ENCODE peak calls at places on chromosomes 11 and 22, in ten cellular contexts. O is HFF-Myc, B is stomach, I is psoas muscle, A is fibroblast of villous mesenchyme, S is PC-9, E is A549, U is cardiac fibroblast, W is IMR-90, Y is natural killer cell. V is an unnamed sample.

GRCh38 chr11:34149786-34150185 is 44.4 kb downstream of the NAT10 start:
- DNase-seq in I (no peak), Y (no peak), B (no peak), W (no peak), S (no peak), E (peak), A (no peak), U (peak), O (no peak), V (no peak)

GRCh38 chr22:49365910-49366309 is 461.8 kb downstream of the BRD1 start:
- DNase-seq in W (no peak), O (no peak), B (peak), Y (no peak), U (no peak), S (no peak), I (no peak), E (no peak), A (no peak), V (no peak)

GRCh38 chr11:89498845-89499448 is 7.8 kb upstream of the NOX4 start:
- DNase-seq in O (no peak), I (no peak), Y (no peak), W (no peak), B (no peak), E (peak), U (no peak), A (no peak), S (no peak), V (no peak)

GRCh38 chr22:46146329-46146728 is 4.0 kb upstream of the PPARA start:
- DNase-seq in I (no peak), W (no peak), S (no peak), Y (no peak), E (no peak), O (no peak), B (no peak), A (no peak), U (no peak), V (no peak)

GRCh38 chr11:79314906-79315689 is 125.7 kb downstream of the TENM4 start:
- DNase-seq in B (no peak), W (peak), U (peak), Y (no peak), E (no peak), A (no peak), S (no peak), O (no peak), I (no peak), V (no peak)

GRCh38 chr22:37953062-37953436 is 352 bp downstream of the C22orf23 start:
- DNase-seq in A (no peak), W (no peak), O (no peak), U (no peak), S (peak), Y (no peak), I (peak), B (no peak), E (no peak), V (no peak)

GRCh38 chr11:62602141-62603071 is 741 bp upstream of the MTA2 start:
- DNase-seq in S (no peak), E (peak), W (peak), I (peak), B (peak), Y (no peak), A (peak), U (peak), O (no peak), V (no peak)

GRCh38 chr22:31187627-31188026 is 24.5 kb upstream of the LIMK2 start:
- DNase-seq in W (no peak), Y (no peak), A (no peak), E (no peak), S (no peak), B (no peak), O (no peak), U (no peak), I (no peak), V (no peak)

GRCh38 chr11:74611369-74611861 is 19.0 kb downstream of the POLD3 start:
- DNase-seq in E (peak), Y (no peak), U (peak), W (peak), I (no peak), O (no peak), B (no peak), A (peak), S (peak), V (no peak)

GRCh38 chr11:44816761-44817160 is 90.0 kb downstream of the TSPAN18 start:
- DNase-seq in U (peak), S (no peak), Y (no peak), W (no peak), O (no peak), I (no peak), B (no peak), E (no peak), A (no peak), V (no peak)

GRCh38 chr22:33625959-33626358 is 294.3 kb downstream of the LARGE1 start:
- DNase-seq in A (no peak), E (no peak), W (no peak), U (no peak), S (no peak), B (no peak), I (no peak), Y (no peak), O (no peak), V (no peak)

GRCh38 chr11:125494987-125495725 is 909 bp downstream of the FEZ1 start:
- DNase-seq in S (no peak), E (no peak), Y (peak), U (peak), I (peak), B (no peak), A (peak), O (no peak), W (peak), V (peak)

GRCh38 chr11:3207530-3208189 is 11.0 kb downstream of the MRGPRG start:
- DNase-seq in S (no peak), E (no peak), A (no peak), O (no peak), U (no peak), W (no peak), Y (no peak), B (no peak), I (peak), V (no peak)

GRCh38 chr11:102155676-102156075 is 45.4 kb downstream of the YAP1 start:
- DNase-seq in S (no peak), W (peak), B (no peak), U (no peak), E (no peak), Y (no peak), A (no peak), I (no peak), O (no peak), V (no peak)

GRCh38 chr11:63978551-63979235 is 4.3 kb downstream of the COX8A start:
- DNase-seq in O (no peak), E (no peak), A (no peak), U (no peak), I (no peak), Y (no peak), B (no peak), W (no peak), S (no peak), V (no peak)

GRCh38 chr11:63979426-63979825 is 5.0 kb downstream of the COX8A start:
- DNase-seq in E (no peak), Y (no peak), B (no peak), W (no peak), I (no peak), O (no peak), A (no peak), S (no peak), U (no peak), V (no peak)

GRCh38 chr11:63970902-63971301 is 3.5 kb upstream of the COX8A start:
- DNase-seq in O (no peak), W (no peak), B (no peak), E (no peak), I (no peak), A (no peak), S (no peak), Y (no peak), U (no peak), V (no peak)

DNA sequence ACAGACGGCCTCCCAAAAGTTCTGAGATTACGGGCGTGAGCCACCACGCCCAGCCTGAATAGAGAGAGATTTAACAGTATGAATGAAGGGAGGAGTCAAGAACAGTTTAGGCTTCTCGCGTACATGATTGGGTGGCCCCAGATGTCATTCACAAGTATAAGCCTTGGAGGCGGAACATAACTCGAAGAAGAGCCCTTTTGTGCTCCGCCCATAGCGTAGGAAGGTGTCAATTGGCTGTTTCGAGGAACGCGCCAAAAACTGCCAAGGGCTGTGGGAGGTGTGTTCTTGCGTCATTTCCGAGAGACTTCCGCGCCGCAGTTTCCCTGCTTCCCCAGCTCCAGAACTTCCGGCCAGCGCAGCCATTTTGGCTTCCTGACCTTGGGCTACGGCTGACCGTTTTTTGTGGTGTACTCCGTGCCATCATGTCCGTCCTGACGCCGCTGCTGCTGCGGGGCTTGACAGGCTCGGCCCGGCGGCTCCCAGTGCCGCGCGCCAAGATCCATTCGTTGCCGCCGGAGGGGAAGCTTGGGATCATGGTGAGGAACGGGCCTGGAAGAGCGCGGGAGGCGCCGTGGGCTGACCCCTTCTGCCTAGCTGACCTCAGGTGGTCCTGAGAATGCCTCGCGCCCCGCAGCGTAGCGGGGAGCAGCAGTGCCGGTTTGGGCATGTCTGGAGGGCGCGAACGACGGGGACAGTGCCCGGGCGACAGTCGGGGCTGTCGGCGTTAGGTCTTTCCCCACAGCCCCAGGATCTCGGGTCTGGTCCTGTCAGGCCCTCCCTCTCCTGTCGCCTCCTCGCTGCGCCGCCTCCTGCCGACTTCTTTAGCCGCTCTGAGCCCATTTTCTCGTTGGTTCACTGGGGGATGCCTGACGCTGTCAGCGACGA is at the start of gene COX8A:
- DNase-seq in A (peak), S (peak), Y (peak), W (peak), I (peak), U (peak), B (peak), O (peak), E (peak), V (peak)
- TF ChIP-seq CTCF in A (peak), S (no peak), Y (no peak), W (peak), I (no peak), U (no peak), B (no peak), O (no peak), E (no peak), V (peak)

GRCh38 chr22:50641696-50642607 is 14.0 kb upstream of the ARSA start:
- DNase-seq in Y (no peak), I (no peak), O (no peak), A (peak), B (no peak), W (peak), E (no peak), S (no peak), U (peak), V (peak)
- TF ChIP-seq CTCF in Y (no peak), I (no peak), O (peak), A (peak), B (no peak), W (peak), E (no peak), S (no peak), U (peak), V (no peak)

GRCh38 chr11:124329787-124330478 is 9.9 kb upstream of the OR8D2 start:
- DNase-seq in I (no peak), S (no peak), O (no peak), B (no peak), E (no peak), U (peak), Y (no peak), W (peak), A (peak), V (no peak)
- TF ChIP-seq CTCF in I (no peak), S (no peak), O (no peak), B (no peak), E (no peak), U (no peak), Y (no peak), W (peak), A (no peak), V (no peak)

DNA sequence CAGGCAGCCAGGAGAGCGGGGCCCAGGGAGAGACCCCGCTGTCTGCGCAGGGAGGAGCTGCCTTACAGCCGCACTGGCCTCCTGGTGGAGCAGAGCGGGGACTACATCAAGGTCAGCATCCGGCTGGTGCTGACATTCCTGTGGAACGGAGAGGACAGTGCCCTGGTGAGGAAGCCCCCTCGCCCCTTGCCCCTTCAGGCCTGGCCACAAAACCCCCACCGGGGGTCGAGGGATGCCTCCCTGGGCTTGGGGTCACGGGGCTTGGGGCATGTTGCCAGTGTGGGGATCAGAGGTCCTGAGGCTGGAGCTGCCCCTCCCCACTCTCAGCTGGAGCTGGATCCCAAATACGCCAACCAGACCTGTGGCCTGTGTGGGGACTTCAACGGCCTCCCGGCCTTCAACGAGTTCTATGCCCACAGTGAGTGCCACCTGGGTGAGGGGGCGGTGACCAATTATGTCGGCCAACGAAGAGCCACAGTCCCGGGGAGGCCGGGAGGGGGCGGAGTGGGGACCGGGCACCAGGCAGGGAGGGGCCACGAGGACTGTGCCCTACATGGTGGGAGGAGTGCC is 4.2 kb downstream of the MUC5B start:
- DNase-seq in W (peak), E (peak), Y (no peak), I (peak), O (no peak), A (no peak), U (no peak), S (no peak), B (no peak), V (peak)
- TF ChIP-seq CTCF in W (peak), E (no peak), Y (no peak), I (no peak), O (peak), A (no peak), U (peak), S (no peak), B (no peak), V (peak)

DNA sequence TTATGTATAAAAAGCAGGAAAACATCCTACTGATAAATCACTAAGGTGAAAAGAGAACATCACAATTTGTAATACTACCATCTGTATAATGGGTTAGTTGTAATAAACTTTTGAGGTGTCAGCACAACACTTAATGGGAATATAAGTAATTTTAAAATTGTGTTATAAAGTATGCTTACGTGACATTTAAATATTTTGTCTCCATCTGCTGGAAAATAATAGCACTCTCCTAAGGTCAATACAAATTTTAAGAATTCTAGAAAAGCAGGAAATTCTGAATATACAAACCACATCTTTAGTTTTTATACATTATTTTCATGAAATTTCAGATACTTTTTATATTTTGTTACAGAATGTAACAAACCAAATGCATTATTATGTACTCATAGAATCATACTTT is 19.5 kb downstream of the CWF19L2 start:
- DNase-seq in S (no peak), A (no peak), I (no peak), E (no peak), W (no peak), U (no peak), B (no peak), Y (no peak), O (no peak), V (no peak)
- TF ChIP-seq CTCF in S (peak), A (no peak), I (no peak), E (no peak), W (no peak), U (no peak), B (no peak), Y (no peak), O (no peak), V (no peak)

V was measured in type B pancreatic cell.